ENCODE peak calls at places on chromosomes 5 and 9, in eight cellular contexts. E, L, Z, X, A, O, G and M are unnamed samples.

GRCh38 chr5:132073231-132074013 is at the start of gene CSF2:
- DNase-seq in L (peak; percentile 88), A (no peak), X (peak; percentile 91), E (peak; percentile 84), G (peak; percentile 45), O (no peak), Z (no peak), M (no peak)

GRCh38 chr9:134396825-134397224 is 70.6 kb downstream of the RXRA start:
- DNase-seq in O (no peak), Z (no peak), A (peak; percentile 65), G (no peak), L (no peak), E (peak; percentile 42), X (no peak), M (no peak)

GRCh38 chr5:159061186-159061796 is 38.4 kb downstream of the EBF1 start:
- DNase-seq in A (no peak), G (no peak), Z (no peak), L (peak; percentile 79), O (peak; percentile 48), E (peak; percentile 61), X (no peak), M (peak; percentile 25)

GRCh38 chr9:242461-243080 is 27.9 kb downstream of the DOCK8 start:
- DNase-seq in Z (no peak), X (no peak), A (no peak), E (no peak), O (no peak), G (no peak), L (no peak), M (no peak)

GRCh38 chr5:122723606-122724352 is 51.1 kb upstream of the SNX2 start:
- DNase-seq in O (no peak), A (no peak), E (peak; percentile 52), G (no peak), Z (no peak), X (no peak), L (peak; percentile 61), M (no peak)

GRCh38 chr5:16812911-16813310 is 123.2 kb downstream of the MYO10 start:
- DNase-seq in Z (no peak), X (peak; percentile 82), G (peak; percentile 58), O (no peak), A (no peak), E (peak; percentile 82), L (peak; percentile 45), M (no peak)

GRCh38 chr9:132192728-132193127 is 30.9 kb downstream of the NTNG2 start:
- DNase-seq in X (no peak), L (no peak), Z (peak; percentile 75), A (no peak), O (no peak), E (no peak), G (no peak), M (no peak)

GRCh38 chr9:77453857-77454647 is 194.1 kb downstream of the GNA14 start:
- DNase-seq in X (no peak), E (no peak), L (no peak), Z (no peak), A (no peak), O (no peak), G (no peak), M (no peak)

GRCh38 chr5:177455661-177456590 is 9.3 kb downstream of the PRR7 start:
- DNase-seq in O (peak; percentile 85), G (peak; percentile 77), X (peak; percentile 70), L (peak; percentile 92), E (peak; percentile 80), A (peak; percentile 98), Z (peak; percentile 93), M (peak; percentile 92)

GRCh38 chr5:145697251-145698016 is 137.7 kb downstream of the PRELID2 start:
- DNase-seq in X (peak; percentile 24), G (peak; percentile 47), L (peak; percentile 69), O (no peak), Z (no peak), E (peak; percentile 47), A (peak; percentile 2), M (peak; percentile 29)

GRCh38 chr5:3417376-3417943 is 178.2 kb upstream of the IRX1 start:
- DNase-seq in O (no peak), Z (no peak), L (no peak), G (no peak), E (peak; percentile 7), X (no peak), A (no peak), M (no peak)

GRCh38 chr5:25754895-25755294 is 1110.1 kb upstream of the CDH10 start:
- DNase-seq in X (peak; percentile 20), G (peak; percentile 1), A (no peak), L (peak; percentile 11), O (peak; percentile 13), E (peak; percentile 15), Z (no peak), M (no peak)

GRCh38 chr5:43416988-43417394 is 4.8 kb upstream of the CCL28 start:
- DNase-seq in X (no peak), Z (no peak), A (no peak), L (no peak), O (no peak), E (no peak), G (no peak), M (no peak)

GRCh38 chr5:88251048-88251711 is 17.5 kb downstream of the TMEM161B start:
- DNase-seq in Z (no peak), G (no peak), E (peak; percentile 81), L (peak; percentile 58), X (peak; percentile 25), A (peak; percentile 17), O (no peak), M (no peak)

GRCh38 chr5:66358741-66359140 is 214.6 kb downstream of the SREK1 start:
- DNase-seq in X (no peak), E (no peak), L (no peak), O (no peak), A (no peak), Z (no peak), G (no peak), M (no peak)

GRCh38 chr9:129834489-129835127 is 467 bp downstream of the C9orf78 start:
- DNase-seq in G (peak; percentile 7), Z (no peak), E (no peak), A (peak; percentile 37), X (no peak), L (peak; percentile 17), O (no peak), M (no peak)